ENCODE peak calls at places on chromosome 20, in ten cellular contexts. C is ascending aorta; R is stimulated activated CD4-positive, alpha-beta T cell treated with anti-CD3 and anti-CD28 coated beads, Interleukin-12 subunit alpha, Interleukin-12 subunit beta, amount 100 ng/mL, for 24 hours; D is fibroblast of villous mesenchyme; F is MV-4-11; W is progenitor cell of endocrine pancreas; I is H54; T is naive B cell; Y is HS-5; B is dorsolateral prefrontal cortex. P is an unnamed sample.

GRCh38 chr20:17683218-17684076 is 1.4 kb upstream of the RRBP1 start:
- DNase-seq in C (peak), R (no peak), D (no peak), F (no peak), W (no peak), I (no peak), T (no peak), Y (no peak), B (no peak), P (no peak)

GRCh38 chr20:29085625-29086024 is 2171.8 kb upstream of the DEFB115 start:
- DNase-seq in C (no peak), R (no peak), D (no peak), F (no peak), W (no peak), I (no peak), T (no peak), Y (no peak), B (no peak), P (no peak)

GRCh38 chr20:36238760-36239159 is 2.5 kb downstream of the AAR2 start:
- DNase-seq in C (no peak), R (no peak), D (no peak), F (no peak), W (no peak), I (no peak), T (no peak), Y (no peak), B (no peak), P (no peak)

GRCh38 chr20:17875981-17876385 is 92.6 kb downstream of the SNX5 start:
- DNase-seq in C (no peak), R (no peak), D (no peak), F (no peak), W (no peak), I (no peak), T (no peak), Y (no peak), B (no peak), P (no peak)

GRCh38 chr20:16265334-16265733 is 307.9 kb downstream of the KIF16B start:
- DNase-seq in C (no peak), R (no peak), D (no peak), F (no peak), W (no peak), I (no peak), T (no peak), Y (no peak), B (no peak), P (no peak)

GRCh38 chr20:59007758-59008511 is 881 bp upstream of the CTSZ start:
- DNase-seq in C (peak), R (no peak), D (no peak), F (peak), W (no peak), I (no peak), T (peak), Y (no peak), B (no peak), P (no peak)

GRCh38 chr20:52031206-52031573 is 160.4 kb downstream of the ZFP64 start:
- DNase-seq in C (no peak), R (no peak), D (no peak), F (no peak), W (no peak), I (no peak), T (no peak), Y (no peak), B (no peak), P (no peak)

GRCh38 chr20:62322428-62323073 is 19.8 kb downstream of the ADRM1 start:
- DNase-seq in C (no peak), R (no peak), D (no peak), F (no peak), W (no peak), I (no peak), T (no peak), Y (no peak), B (no peak), P (no peak)

GRCh38 chr20:61896058-61896961 is 169.4 kb downstream of the TAF4 start:
- DNase-seq in C (no peak), R (peak), D (peak), F (no peak), W (peak), I (peak), T (no peak), Y (no peak), B (peak), P (peak)

GRCh38 chr20:17747431-17747846 is 47.7 kb downstream of the BANF2 start:
- DNase-seq in C (no peak), R (no peak), D (peak), F (peak), W (no peak), I (peak), T (no peak), Y (peak), B (no peak), P (peak)

GRCh38 chr20:4018015-4018748 is 2.8 kb upstream of the RNF24 start:
- DNase-seq in C (no peak), R (no peak), D (no peak), F (no peak), W (no peak), I (no peak), T (no peak), Y (no peak), B (no peak), P (peak)

GRCh38 chr20:6630494-6630893 is 137.0 kb upstream of the BMP2 start:
- DNase-seq in C (no peak), R (no peak), D (no peak), F (no peak), W (no peak), I (no peak), T (no peak), Y (no peak), B (no peak), P (no peak)

GRCh38 chr20:3340443-3340842 is 67.0 kb downstream of the DNAAF9 start:
- DNase-seq in C (peak), R (no peak), D (no peak), F (peak), W (no peak), I (no peak), T (no peak), Y (no peak), B (peak), P (no peak)

GRCh38 chr20:16476032-16476431 is 97.2 kb downstream of the KIF16B start:
- DNase-seq in C (no peak), R (no peak), D (peak), F (peak), W (no peak), I (peak), T (peak), Y (peak), B (no peak), P (peak)

GRCh38 chr20:32191422-32191821 is 16.1 kb downstream of the PLAGL2 start:
- DNase-seq in C (no peak), R (no peak), D (no peak), F (no peak), W (no peak), I (no peak), T (no peak), Y (no peak), B (no peak), P (no peak)

GRCh38 chr20:18986146-18986830 is 172.7 kb downstream of the SCP2D1 start:
- DNase-seq in C (peak), R (no peak), D (peak), F (no peak), W (no peak), I (no peak), T (no peak), Y (no peak), B (no peak), P (no peak)

P was measured in fibroblast of the aortic adventitia.